ENCODE peak calls at places on chromosomes 11 and 22, in nine cellular contexts. I is neural progenitor cell; V is ascending aorta; L is AG04450; F is GM23338; Q is CD8-positive, alpha-beta memory T cell; T is aorta; N is transverse colon; O is CD4-positive, alpha-beta T cell. W is an unnamed sample.

GRCh38 chr11:15927196-15927865 is 429.0 kb downstream of the SOX6 start:
- DNase-seq in V (no peak), O (no peak), T (no peak), I (no peak), L (no peak), F (no peak), N (no peak), Q (no peak), W (no peak)

GRCh38 chr11:335779-336665 is 15.4 kb upstream of the IFITM3 start:
- DNase-seq in F (no peak), Q (no peak), T (peak), V (no peak), I (peak), N (no peak), O (no peak), L (no peak), W (peak)

GRCh38 chr11:58832246-58832645 is 12.3 kb downstream of the GLYATL2 start:
- DNase-seq in L (no peak), V (no peak), O (no peak), I (no peak), Q (no peak), N (peak), F (no peak), T (no peak), W (no peak)

GRCh38 chr22:37484115-37485005 is 1.8 kb downstream of the MFNG start:
- DNase-seq in N (peak), O (peak), T (peak), Q (peak), F (no peak), V (peak), L (no peak), I (peak), W (peak)

GRCh38 chr11:130873766-130874165 is 42.5 kb downstream of the SNX19 start:
- DNase-seq in L (no peak), Q (no peak), F (no peak), O (no peak), V (no peak), N (no peak), T (no peak), I (no peak), W (no peak)

GRCh38 chr11:1705121-1706052 is 8.4 kb downstream of the KRTAP5-6 start:
- DNase-seq in O (no peak), I (no peak), V (no peak), N (no peak), Q (no peak), T (no peak), L (no peak), F (no peak), W (no peak)

GRCh38 chr11:57318178-57318577 is 6.6 kb downstream of the TNKS1BP1 start:
- DNase-seq in Q (no peak), L (no peak), T (peak), I (no peak), V (no peak), F (no peak), N (no peak), O (no peak), W (no peak)

GRCh38 chr22:39298194-39298987 is 21.0 kb downstream of the RPL3 start:
- DNase-seq in V (no peak), I (no peak), O (no peak), N (no peak), T (no peak), F (no peak), L (no peak), Q (no peak), W (no peak)

GRCh38 chr11:107859459-107860239 is 1.1 kb upstream of the SLC35F2 start:
- DNase-seq in L (no peak), F (peak), I (peak), N (peak), Q (peak), O (peak), V (no peak), T (peak), W (peak)

GRCh38 chr11:119091966-119092879 is 7.5 kb downstream of the HMBS start:
- DNase-seq in N (no peak), Q (no peak), I (no peak), V (no peak), O (no peak), L (no peak), T (no peak), F (no peak), W (no peak)

GRCh38 chr11:69698362-69698761 is 5.5 kb downstream of the FGF19 start:
- DNase-seq in T (no peak), N (no peak), O (no peak), I (no peak), Q (no peak), V (no peak), F (no peak), L (no peak), W (no peak)

GRCh38 chr11:76232026-76232665 is 25.8 kb upstream of the WNT11 start:
- DNase-seq in L (no peak), Q (peak), F (no peak), O (peak), I (no peak), N (peak), V (no peak), T (no peak), W (no peak)

GRCh38 chr22:19134176-19134831 is 3.2 kb downstream of the TSSK2 start:
- DNase-seq in L (no peak), T (no peak), O (no peak), Q (no peak), I (no peak), F (no peak), N (no peak), V (no peak), W (no peak)

GRCh38 chr11:132785878-132786277 is 746.4 kb downstream of the OPCML start:
- DNase-seq in F (no peak), V (no peak), L (no peak), O (no peak), T (no peak), N (no peak), Q (no peak), I (no peak), W (no peak)

GRCh38 chr11:113096661-113097060 is 135.4 kb downstream of the NCAM1 start:
- DNase-seq in T (no peak), I (no peak), F (no peak), Q (no peak), V (no peak), O (no peak), N (no peak), L (no peak), W (no peak)

GRCh38 chr22:36027579-36027959 is 1.1 kb downstream of the RBFOX2 start:
- DNase-seq in F (no peak), L (no peak), I (peak), N (peak), Q (no peak), O (no peak), V (no peak), T (no peak), W (no peak)

GRCh38 chr22:46120420-46120737 is 29.9 kb upstream of the PPARA start:
- DNase-seq in N (no peak), L (no peak), T (no peak), V (no peak), O (no peak), F (no peak), I (no peak), Q (no peak), W (no peak)

GRCh38 chr11:46202149-46202548 is 75.3 kb upstream of the CREB3L1 start:
- DNase-seq in O (no peak), N (no peak), L (no peak), F (peak), I (peak), V (no peak), T (no peak), Q (no peak), W (no peak)

GRCh38 chr11:73308963-73309960 is 1.2 kb downstream of the ARHGEF17 start:
- DNase-seq in T (peak), I (peak), N (peak), Q (no peak), V (peak), F (peak), O (no peak), L (peak), W (peak)

GRCh38 chr11:78038697-78039313 is 15.7 kb upstream of the KCTD14 start:
- DNase-seq in O (no peak), L (no peak), N (peak), I (no peak), T (no peak), V (no peak), F (no peak), Q (no peak), W (no peak)

GRCh38 chr11:45163956-45164575 is 17.6 kb downstream of the PRDM11 start:
- DNase-seq in F (no peak), V (no peak), T (peak), O (no peak), L (no peak), Q (no peak), I (no peak), N (no peak), W (no peak)

GRCh38 chr22:37243402-37244113 is 511 bp downstream of the RAC2 start:
- DNase-seq in Q (no peak), L (no peak), I (no peak), O (no peak), T (no peak), F (no peak), N (no peak), V (no peak), W (no peak)

GRCh38 chr11:117936973-117937372 is 7.8 kb upstream of the TMPRSS13 start:
- DNase-seq in N (no peak), F (no peak), O (no peak), L (no peak), I (no peak), V (no peak), T (no peak), Q (no peak), W (no peak)

GRCh38 chr11:72704028-72704782 is 30.0 kb upstream of the PDE2A start:
- DNase-seq in N (no peak), F (no peak), Q (no peak), T (no peak), L (no peak), I (no peak), O (no peak), V (no peak), W (no peak)

GRCh38 chr22:48316876-48317250 is 1510.8 kb downstream of the BRD1 start:
- DNase-seq in V (no peak), F (no peak), N (no peak), Q (no peak), O (no peak), T (no peak), L (no peak), I (no peak), W (no peak)

GRCh38 chr11:117827521-117828511 is 3.3 kb upstream of the FXYD2 start:
- DNase-seq in Q (peak), T (peak), V (no peak), F (no peak), O (no peak), N (peak), L (no peak), I (no peak), W (no peak)

GRCh38 chr22:22855617-22856308 is 31.9 kb upstream of the IGLL5 start:
- DNase-seq in Q (peak), I (peak), T (no peak), F (peak), O (no peak), L (no peak), V (no peak), N (peak), W (no peak)

GRCh38 chr11:77967753-77968152 is 26.7 kb downstream of the INTS4 start:
- DNase-seq in L (no peak), N (no peak), Q (no peak), I (no peak), T (no peak), F (no peak), O (no peak), V (no peak), W (no peak)

GRCh38 chr11:46472662-46472994 is 81.1 kb upstream of the CHRM4 start:
- DNase-seq in Q (no peak), T (no peak), O (no peak), F (no peak), N (peak), L (no peak), I (no peak), V (no peak), W (peak)

GRCh38 chr22:25357056-25357455 is 137.6 kb downstream of the CRYBB2 start:
- DNase-seq in N (no peak), T (peak), F (no peak), I (no peak), O (no peak), V (no peak), Q (no peak), L (no peak), W (peak)

GRCh38 chr22:43342347-43343261 is 568 bp downstream of the SCUBE1 start:
- DNase-seq in I (peak), F (peak), T (no peak), V (no peak), Q (no peak), N (no peak), O (no peak), L (no peak), W (peak)

GRCh38 chr22:35952576-35952975 is 76.0 kb downstream of the RBFOX2 start:
- DNase-seq in I (no peak), T (no peak), V (no peak), O (no peak), L (no peak), F (no peak), N (no peak), Q (no peak), W (no peak)

GRCh38 chr22:22164541-22165272 is 79.9 kb upstream of the VPREB1 start:
- DNase-seq in T (no peak), L (no peak), I (peak), V (no peak), N (no peak), F (peak), O (no peak), Q (no peak), W (no peak)

GRCh38 chr22:29073618-29074275 is 912 bp downstream of the KREMEN1 start:
- DNase-seq in V (no peak), L (no peak), F (peak), T (peak), O (no peak), N (peak), I (peak), Q (no peak), W (peak)

GRCh38 chr11:31815743-31816466 is 4.8 kb upstream of the PAX6 start:
- DNase-seq in I (peak), O (no peak), N (no peak), V (no peak), L (no peak), T (no peak), Q (no peak), F (no peak), W (no peak)

GRCh38 chr22:48261706-48262105 is 1499.3 kb downstream of the TBC1D22A start:
- DNase-seq in O (no peak), N (no peak), Q (no peak), I (no peak), T (no peak), V (no peak), L (no peak), F (no peak), W (no peak)

GRCh38 chr11:57335343-57336110 is at the start of gene SSRP1:
- DNase-seq in T (peak), F (peak), V (no peak), Q (peak), I (peak), N (peak), L (no peak), O (peak), W (peak)

GRCh38 chr11:102453286-102453797 is 777 bp upstream of the TMEM123 start:
- DNase-seq in T (no peak), L (no peak), Q (no peak), V (no peak), I (no peak), F (peak), O (no peak), N (no peak), W (peak)

GRCh38 chr11:26319906-26320305 is 12.0 kb upstream of the ANO3 start:
- DNase-seq in T (no peak), N (no peak), F (peak), O (no peak), Q (no peak), V (no peak), I (peak), L (no peak), W (no peak)

GRCh38 chr22:32829451-32829851 is 27.9 kb downstream of the TIMP3 start:
- DNase-seq in N (no peak), F (no peak), O (no peak), T (no peak), Q (no peak), L (no peak), V (no peak), I (no peak), W (no peak)
- H3K27ac ChIP-seq in N (no peak), F (no peak), O (no peak), T (no peak), Q (no peak), L (peak), V (no peak), I (no peak), W (peak)

DNA sequence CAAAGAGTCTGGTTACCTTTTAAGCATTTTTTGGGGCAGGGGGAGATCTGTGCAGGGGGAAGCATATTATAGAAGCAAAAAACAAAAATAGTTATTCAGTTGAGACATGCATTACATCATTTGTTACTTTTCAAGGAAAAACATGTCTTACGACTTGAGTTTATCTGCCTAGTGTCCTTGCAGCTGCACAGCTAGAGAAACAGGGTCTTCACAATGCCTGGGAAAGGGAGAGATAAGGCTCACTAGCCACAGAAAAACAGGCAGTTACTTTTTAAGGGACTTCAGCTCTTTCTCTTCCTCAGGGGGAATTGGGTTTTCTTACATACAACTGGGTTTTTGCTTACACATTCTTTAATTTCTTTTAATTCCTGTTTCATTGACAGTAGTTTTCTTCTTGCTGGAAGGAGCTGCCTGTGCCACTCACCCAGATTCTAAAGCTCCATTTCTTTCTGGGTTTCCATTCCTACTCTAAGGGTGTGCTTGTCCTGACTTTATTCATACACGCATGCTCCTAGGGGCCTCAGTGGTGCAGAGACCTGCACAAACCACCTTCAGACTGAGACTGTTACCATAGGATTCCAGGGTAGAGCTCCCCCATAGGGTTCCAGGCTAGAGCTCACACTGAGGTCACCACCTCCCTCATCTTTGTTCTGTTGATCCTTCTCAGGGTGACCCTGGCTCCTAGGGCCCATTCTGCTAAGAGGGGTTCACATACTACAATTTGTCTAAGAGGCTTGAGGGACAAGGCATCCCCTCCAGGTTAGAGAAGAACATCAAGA is 14.7 kb upstream of the UBQLNL start:
- DNase-seq in F (no peak), V (no peak), O (no peak), L (no peak), I (no peak), N (no peak), T (no peak), Q (no peak), W (no peak)
- H3K27ac ChIP-seq in F (no peak), V (no peak), O (no peak), L (no peak), I (no peak), N (no peak), T (no peak), Q (peak), W (no peak)

GRCh38 chr11:121580154-121580553 is 127.4 kb upstream of the SORL1-AS1 start:
- DNase-seq in L (no peak), Q (no peak), T (no peak), F (no peak), I (no peak), N (no peak), V (no peak), O (no peak), W (no peak)

GRCh38 chr11:121578216-121579063 is 125.7 kb upstream of the SORL1-AS1 start:
- DNase-seq in I (no peak), Q (no peak), L (no peak), N (no peak), F (no peak), T (no peak), V (no peak), O (no peak), W (no peak)

GRCh38 chr11:121583825-121584224 is 131.1 kb upstream of the SORL1-AS1 start:
- DNase-seq in F (no peak), L (no peak), N (no peak), Q (no peak), T (no peak), O (no peak), I (no peak), V (no peak), W (no peak)

GRCh38 chr11:121582296-121582695 is 129.5 kb upstream of the SORL1-AS1 start:
- DNase-seq in F (no peak), N (no peak), Q (no peak), T (no peak), O (no peak), V (no peak), L (no peak), I (no peak), W (no peak)

DNA sequence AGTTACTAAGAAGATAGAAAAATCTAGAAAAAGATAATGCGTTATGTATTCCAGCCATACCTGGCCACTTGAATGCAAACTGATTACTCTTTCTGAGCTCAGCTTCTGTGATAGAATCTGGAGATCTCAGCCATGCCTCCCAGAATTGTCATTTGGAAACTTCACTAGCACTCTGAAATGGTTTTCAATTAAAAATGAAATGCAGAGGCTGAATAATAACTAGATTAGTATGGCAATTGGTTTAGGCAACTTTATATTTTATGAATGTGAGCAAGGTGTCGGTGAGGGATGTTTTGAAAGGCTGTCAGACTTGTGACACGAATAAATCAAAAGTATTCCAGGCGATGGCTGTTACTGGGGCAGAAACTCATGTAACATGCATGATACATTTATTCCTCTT is 128.8 kb upstream of the SORL1-AS1 start:
- DNase-seq in I (no peak), F (no peak), T (no peak), L (no peak), N (no peak), Q (no peak), V (no peak), O (no peak), W (no peak)
- H3K27ac ChIP-seq in I (no peak), F (no peak), T (no peak), L (no peak), N (no peak), Q (no peak), V (no peak), O (no peak), W (no peak)

DNA sequence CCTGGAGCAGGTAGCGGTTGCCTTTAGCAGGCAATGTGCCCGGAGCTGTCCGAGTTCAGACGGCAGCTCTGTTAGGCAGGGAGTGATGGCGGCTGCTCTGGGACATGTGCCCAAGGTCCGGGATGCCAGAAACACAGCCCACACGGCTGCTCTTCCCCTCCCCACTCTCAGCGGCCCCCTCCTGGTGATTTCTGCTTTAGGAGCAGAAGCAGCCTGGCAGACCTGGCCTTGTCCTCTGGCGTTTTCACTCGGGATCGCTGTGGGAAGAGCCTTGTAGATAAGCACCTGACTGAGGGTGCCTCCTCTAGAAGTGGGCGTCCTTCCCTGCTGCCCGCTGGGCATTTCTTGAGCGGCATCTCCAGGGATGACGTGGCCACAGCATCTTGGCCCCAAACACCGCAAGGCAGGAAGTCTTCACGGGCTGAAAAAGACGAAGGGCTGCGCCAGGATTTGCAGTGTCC is 392.2 kb downstream of the TBC1D22A start:
- DNase-seq in N (no peak), L (peak), O (no peak), V (no peak), I (no peak), Q (no peak), T (peak), F (no peak), W (peak)
- H3K27ac ChIP-seq in N (no peak), L (peak), O (no peak), V (peak), I (no peak), Q (no peak), T (no peak), F (no peak), W (no peak)